ENCODE peak calls at places on chromosomes 5 and 9, in ten cellular contexts. G is GM12865, X is H1, Z is HCT116, L is transverse colon, S is ascending aorta, K is NB4, W is IMR-90, Q is ovary, H is AG10803. D is an unnamed sample.

GRCh38 chr5:16693879-16694278 is 77.1 kb upstream of the RETREG1 start:
- DNase-seq in G (no peak), X (no peak), Z (no peak), L (no peak), S (no peak), K (no peak), W (no peak), Q (no peak), H (peak; percentile 62), D (peak; percentile 21)

GRCh38 chr9:33469891-33470290 is 3.8 kb downstream of the NOL6 start:
- DNase-seq in G (no peak), X (no peak), Z (no peak), L (no peak), S (no peak), K (no peak), W (no peak), Q (no peak), H (no peak), D (no peak)

GRCh38 chr5:115419794-115420585 is 123.5 kb upstream of the CCDC112 start:
- DNase-seq in G (no peak), X (no peak), Z (peak; percentile 67), L (no peak), S (no peak), K (peak; percentile 14), W (peak; percentile 95), Q (no peak), H (peak; percentile 93), D (peak; percentile 98)

GRCh38 chr5:176652136-176652535 is 4.9 kb downstream of the TSPAN17 start:
- DNase-seq in G (no peak), X (no peak), Z (no peak), L (no peak), S (no peak), K (no peak), W (no peak), Q (no peak), H (no peak), D (peak; percentile 29)

GRCh38 chr9:19372576-19372975 is 7.5 kb downstream of the RPS6 start:
- DNase-seq in G (no peak), X (no peak), Z (no peak), L (no peak), S (no peak), K (peak; percentile 45), W (no peak), Q (no peak), H (no peak), D (no peak)

GRCh38 chr9:95336281-95336680 is 18.8 kb upstream of the FANCC start:
- DNase-seq in G (peak; percentile 37), X (no peak), Z (no peak), L (no peak), S (no peak), K (peak; percentile 23), W (no peak), Q (no peak), H (no peak), D (no peak)

GRCh38 chr5:172622091-172623046 is 18.7 kb upstream of the NEURL1B start:
- DNase-seq in G (no peak), X (no peak), Z (no peak), L (peak; percentile 90), S (no peak), K (no peak), W (no peak), Q (no peak), H (no peak), D (no peak)

GRCh38 chr5:132495063-132495671 is 4.6 kb upstream of the IRF1 start:
- DNase-seq in G (no peak), X (peak; percentile 39), Z (no peak), L (peak; percentile 8), S (peak; percentile 62), K (no peak), W (no peak), Q (no peak), H (no peak), D (no peak)

GRCh38 chr9:130662099-130662926 is 2.1 kb upstream of the PRDM12 start:
- DNase-seq in G (no peak), X (no peak), Z (no peak), L (no peak), S (no peak), K (no peak), W (no peak), Q (no peak), H (no peak), D (no peak)

GRCh38 chr9:130662927-130663257 is 1.5 kb upstream of the PRDM12 start:
- DNase-seq in G (no peak), X (no peak), Z (no peak), L (no peak), S (no peak), K (no peak), W (no peak), Q (no peak), H (no peak), D (no peak)

GRCh38 chr9:130665029-130665430 is 636 bp downstream of the PRDM12 start:
- DNase-seq in G (no peak), X (no peak), Z (no peak), L (no peak), S (no peak), K (no peak), W (no peak), Q (no peak), H (no peak), D (no peak)

GRCh38 chr9:130664191-130665028 is at the start of gene PRDM12:
- DNase-seq in G (no peak), X (peak; percentile 77), Z (no peak), L (no peak), S (no peak), K (peak; percentile 55), W (no peak), Q (no peak), H (no peak), D (no peak)

GRCh38 chr9:130663258-130664171 is 879 bp upstream of the PRDM12 start:
- DNase-seq in G (no peak), X (peak; percentile 83), Z (no peak), L (no peak), S (no peak), K (peak; percentile 48), W (no peak), Q (no peak), H (no peak), D (no peak)
- H3K4me3 ChIP-seq in G (no peak overlapping the region), X (peak overlapping the region; percentile 32), Z (no peak overlapping the region), L (no peak overlapping the region), S (peak overlapping the region; percentile 44), K (no peak overlapping the region), W (no peak overlapping the region), Q (no peak overlapping the region), H (no peak overlapping the region), D (no peak overlapping the region)

GRCh38 chr9:137240321-137240840 is 706 bp upstream of the TUBB4B start:
- DNase-seq in G (peak; percentile 83), X (no peak), Z (no peak), L (peak; percentile 83), S (peak; percentile 85), K (peak; percentile 83), W (peak; percentile 61), Q (peak; percentile 81), H (peak; percentile 79), D (peak; percentile 68)
- TF ChIP-seq CTCF in G (no peak), X (peak; percentile 27), Z (no peak), L (no peak), S (no peak), K (no peak), W (no peak), Q (no peak), H (no peak), D (no peak)

GRCh38 chr5:53426878-53427277 is 53.6 kb upstream of the FST start:
- DNase-seq in G (no peak), X (no peak), Z (no peak), L (no peak), S (no peak), K (no peak), W (no peak), Q (no peak), H (no peak), D (no peak)

GRCh38 chr5:53426517-53426839 is 54.0 kb upstream of the FST start:
- DNase-seq in G (no peak), X (no peak), Z (no peak), L (no peak), S (no peak), K (no peak), W (no peak), Q (no peak), H (no peak), D (no peak)

GRCh38 chr5:53425598-53426516 is 54.6 kb upstream of the FST start:
- DNase-seq in G (peak; percentile 51), X (peak; percentile 82), Z (peak; percentile 45), L (peak; percentile 17), S (no peak), K (peak; percentile 56), W (no peak), Q (no peak), H (peak; percentile 43), D (peak; percentile 25)

GRCh38 chr5:53423724-53424123 is 56.7 kb upstream of the FST start:
- DNase-seq in G (no peak), X (no peak), Z (no peak), L (no peak), S (no peak), K (peak; percentile 2), W (peak; percentile 75), Q (no peak), H (peak; percentile 69), D (peak; percentile 86)

DNA sequence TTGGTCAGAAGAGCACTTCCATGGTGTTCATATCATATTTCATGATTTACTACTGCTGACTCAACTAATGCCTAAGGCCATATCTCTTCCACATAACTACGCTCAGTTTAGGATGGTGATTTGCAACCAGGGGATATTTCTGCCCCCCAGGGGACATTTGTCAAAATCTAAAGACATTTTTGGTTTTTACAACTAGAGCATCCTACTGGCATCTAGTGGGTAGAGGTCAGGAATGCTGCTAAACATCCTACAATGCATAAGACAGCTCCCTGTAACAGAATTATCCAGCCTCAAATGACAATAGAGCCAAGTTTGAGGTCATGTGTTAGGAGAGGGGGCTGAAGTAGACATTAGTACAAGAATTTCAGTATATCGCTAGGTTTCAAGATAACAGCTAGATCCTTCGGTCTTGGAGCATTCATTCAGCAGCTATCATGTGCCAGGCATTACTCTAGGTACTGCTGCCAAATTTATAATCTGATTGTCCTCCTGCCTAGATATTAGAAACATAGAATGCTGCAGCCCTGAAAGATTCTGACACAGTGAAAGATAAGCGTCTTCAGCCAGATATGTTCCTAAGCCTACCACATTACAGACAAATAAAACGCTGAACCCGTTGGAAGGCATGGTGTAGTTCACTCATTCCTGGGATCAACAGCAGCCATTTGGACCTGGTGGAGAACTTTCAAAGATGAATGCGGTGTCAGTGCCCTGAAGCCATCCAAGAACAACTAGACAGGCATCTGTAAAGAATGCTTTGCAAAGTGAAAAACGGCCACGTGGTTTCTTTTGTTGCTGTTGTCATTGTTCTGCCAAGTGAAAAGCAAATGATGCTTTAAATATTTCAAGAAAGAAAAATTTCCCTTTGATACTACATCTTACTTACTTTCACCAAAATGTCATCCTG is 55.5 kb upstream of the FST start:
- DNase-seq in G (no peak), X (no peak), Z (no peak), L (no peak), S (no peak), K (no peak), W (no peak), Q (no peak), H (peak; percentile 60), D (peak; percentile 56)
- H3K4me3 ChIP-seq in G (no peak overlapping the region), X (no peak overlapping the region), Z (no peak overlapping the region), L (no peak overlapping the region), S (no peak overlapping the region), K (no peak overlapping the region), W (no peak overlapping the region), Q (no peak overlapping the region), H (no peak overlapping the region), D (no peak overlapping the region)

GRCh38 chr9:4967521-4967920 is 17.6 kb upstream of the JAK2 start:
- DNase-seq in G (no peak), X (no peak), Z (no peak), L (no peak), S (no peak), K (no peak), W (no peak), Q (no peak), H (peak; percentile 55), D (peak; percentile 89)

GRCh38 chr9:4973902-4974301 is 11.2 kb upstream of the JAK2 start:
- DNase-seq in G (no peak), X (no peak), Z (no peak), L (no peak), S (no peak), K (no peak), W (no peak), Q (no peak), H (no peak), D (no peak)

GRCh38 chr9:4970970-4971641 is 14.0 kb upstream of the JAK2 start:
- DNase-seq in G (peak; percentile 86), X (no peak), Z (no peak), L (no peak), S (no peak), K (peak; percentile 60), W (no peak), Q (no peak), H (no peak), D (no peak)

GRCh38 chr9:4969130-4969529 is 15.9 kb upstream of the JAK2 start:
- DNase-seq in G (no peak), X (no peak), Z (no peak), L (no peak), S (no peak), K (no peak), W (no peak), Q (no peak), H (no peak), D (no peak)

DNA sequence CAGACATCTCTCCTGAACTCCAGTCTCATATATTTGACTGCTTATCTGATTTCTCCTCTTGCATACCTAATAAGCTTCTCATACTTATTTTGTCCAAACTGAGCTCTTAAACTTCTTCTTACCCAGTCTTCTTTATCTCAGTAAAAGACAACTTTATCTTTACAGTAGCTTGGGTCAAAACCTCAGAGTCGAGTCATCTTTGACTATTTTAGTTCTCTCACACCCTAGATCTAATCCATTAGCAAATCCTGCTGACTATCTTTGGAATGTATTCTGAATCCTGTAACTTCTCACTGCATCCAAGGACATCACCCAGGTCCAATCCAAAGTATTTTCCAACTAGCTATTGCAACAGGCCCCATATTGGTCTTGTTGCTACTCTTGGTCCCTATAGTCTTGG is 11.8 kb upstream of the JAK2 start:
- DNase-seq in G (no peak), X (no peak), Z (no peak), L (no peak), S (no peak), K (no peak), W (peak; percentile 10), Q (no peak), H (no peak), D (no peak)
- TF ChIP-seq CTCF in G (no peak), X (no peak), Z (no peak), L (no peak), S (no peak), K (no peak), W (no peak), Q (no peak), H (no peak), D (no peak)